ENCODE peak calls at places on chromosomes 1 and 21, in nine cellular contexts. One of them, this sample, is unnamed.

GRCh38 chr1:158969166-158969565 is 37.8 kb downstream of the PYHIN1 start:
- DNase-seq in non-pigmented ciliary epithelial cell: no peak
- DNase-seq in testis: no peak
- DNase-seq in left ventricle myocardium inferior: no peak
- DNase-seq in stimulated activated CD4-positive, alpha-beta T cell treated with anti-CD3 and anti-CD28 coated beads, Interleukin-1b, Interleukin-23, amount 100 ng/mL, for 24 hours: no peak
- DNase-seq in C1 segment of cervical spinal cord: no peak
- DNase-seq in fibroblast of lung: no peak
- DNase-seq in activated naive CD4-positive, alpha-beta T cell treated with Interleukin-2 at 50 U/mL for 16 hours: no peak
- DNase-seq in heart right ventricle: no peak
- DNase-seq in this sample: no peak

GRCh38 chr21:42463861-42464515 is 32.0 kb downstream of the RSPH1 start:
- DNase-seq in activated naive CD4-positive, alpha-beta T cell treated with Interleukin-2 at 50 U/mL for 16 hours: peak; percentile 69
- DNase-seq in C1 segment of cervical spinal cord: no peak
- DNase-seq in fibroblast of lung: peak; percentile 61
- DNase-seq in heart right ventricle: no peak
- DNase-seq in testis: peak; percentile 78
- DNase-seq in left ventricle myocardium inferior: no peak
- DNase-seq in non-pigmented ciliary epithelial cell: no peak
- DNase-seq in stimulated activated CD4-positive, alpha-beta T cell treated with anti-CD3 and anti-CD28 coated beads, Interleukin-1b, Interleukin-23, amount 100 ng/mL, for 24 hours: peak; percentile 33
- DNase-seq in this sample: no peak

GRCh38 chr1:231939118-231939517 is 312.5 kb downstream of the DISC1 start:
- DNase-seq in stimulated activated CD4-positive, alpha-beta T cell treated with anti-CD3 and anti-CD28 coated beads, Interleukin-1b, Interleukin-23, amount 100 ng/mL, for 24 hours: no peak
- DNase-seq in fibroblast of lung: no peak
- DNase-seq in activated naive CD4-positive, alpha-beta T cell treated with Interleukin-2 at 50 U/mL for 16 hours: no peak
- DNase-seq in C1 segment of cervical spinal cord: no peak
- DNase-seq in non-pigmented ciliary epithelial cell: no peak
- DNase-seq in heart right ventricle: no peak
- DNase-seq in testis: no peak
- DNase-seq in left ventricle myocardium inferior: no peak
- DNase-seq in this sample: no peak

GRCh38 chr1:193346085-193346484 is 159.7 kb upstream of the B3GALT2 start:
- DNase-seq in activated naive CD4-positive, alpha-beta T cell treated with Interleukin-2 at 50 U/mL for 16 hours: no peak
- DNase-seq in non-pigmented ciliary epithelial cell: no peak
- DNase-seq in C1 segment of cervical spinal cord: no peak
- DNase-seq in stimulated activated CD4-positive, alpha-beta T cell treated with anti-CD3 and anti-CD28 coated beads, Interleukin-1b, Interleukin-23, amount 100 ng/mL, for 24 hours: no peak
- DNase-seq in heart right ventricle: no peak
- DNase-seq in testis: no peak
- DNase-seq in left ventricle myocardium inferior: no peak
- DNase-seq in fibroblast of lung: no peak
- DNase-seq in this sample: no peak

GRCh38 chr1:116673935-116674630 is 6.5 kb upstream of the IGSF3 start:
- DNase-seq in heart right ventricle: no peak
- DNase-seq in left ventricle myocardium inferior: no peak
- DNase-seq in non-pigmented ciliary epithelial cell: no peak
- DNase-seq in testis: no peak
- DNase-seq in stimulated activated CD4-positive, alpha-beta T cell treated with anti-CD3 and anti-CD28 coated beads, Interleukin-1b, Interleukin-23, amount 100 ng/mL, for 24 hours: no peak
- DNase-seq in C1 segment of cervical spinal cord: no peak
- DNase-seq in fibroblast of lung: peak; percentile 47
- DNase-seq in activated naive CD4-positive, alpha-beta T cell treated with Interleukin-2 at 50 U/mL for 16 hours: no peak
- DNase-seq in this sample: no peak

GRCh38 chr21:27681841-27682240 is 715.0 kb upstream of the ADAMTS5 start:
- DNase-seq in heart right ventricle: no peak
- DNase-seq in activated naive CD4-positive, alpha-beta T cell treated with Interleukin-2 at 50 U/mL for 16 hours: no peak
- DNase-seq in testis: no peak
- DNase-seq in stimulated activated CD4-positive, alpha-beta T cell treated with anti-CD3 and anti-CD28 coated beads, Interleukin-1b, Interleukin-23, amount 100 ng/mL, for 24 hours: no peak
- DNase-seq in C1 segment of cervical spinal cord: no peak
- DNase-seq in left ventricle myocardium inferior: no peak
- DNase-seq in non-pigmented ciliary epithelial cell: no peak
- DNase-seq in fibroblast of lung: peak; percentile 18
- DNase-seq in this sample: no peak

GRCh38 chr1:191558389-191558788 is 599.9 kb upstream of the RGS18 start:
- DNase-seq in non-pigmented ciliary epithelial cell: no peak
- DNase-seq in testis: no peak
- DNase-seq in C1 segment of cervical spinal cord: no peak
- DNase-seq in fibroblast of lung: no peak
- DNase-seq in heart right ventricle: no peak
- DNase-seq in stimulated activated CD4-positive, alpha-beta T cell treated with anti-CD3 and anti-CD28 coated beads, Interleukin-1b, Interleukin-23, amount 100 ng/mL, for 24 hours: no peak
- DNase-seq in left ventricle myocardium inferior: no peak
- DNase-seq in activated naive CD4-positive, alpha-beta T cell treated with Interleukin-2 at 50 U/mL for 16 hours: no peak
- DNase-seq in this sample: no peak

GRCh38 chr1:44512313-44512885 is 107.3 kb downstream of the RNF220 start:
- DNase-seq in fibroblast of lung: no peak
- DNase-seq in left ventricle myocardium inferior: no peak
- DNase-seq in heart right ventricle: no peak
- DNase-seq in activated naive CD4-positive, alpha-beta T cell treated with Interleukin-2 at 50 U/mL for 16 hours: peak; percentile 4
- DNase-seq in testis: no peak
- DNase-seq in non-pigmented ciliary epithelial cell: no peak
- DNase-seq in C1 segment of cervical spinal cord: no peak
- DNase-seq in stimulated activated CD4-positive, alpha-beta T cell treated with anti-CD3 and anti-CD28 coated beads, Interleukin-1b, Interleukin-23, amount 100 ng/mL, for 24 hours: no peak
- DNase-seq in this sample: no peak

GRCh38 chr1:89609781-89610456 is 23.0 kb upstream of the LRRC8C start:
- DNase-seq in testis: no peak
- DNase-seq in C1 segment of cervical spinal cord: peak; percentile 37
- DNase-seq in fibroblast of lung: no peak
- DNase-seq in stimulated activated CD4-positive, alpha-beta T cell treated with anti-CD3 and anti-CD28 coated beads, Interleukin-1b, Interleukin-23, amount 100 ng/mL, for 24 hours: no peak
- DNase-seq in activated naive CD4-positive, alpha-beta T cell treated with Interleukin-2 at 50 U/mL for 16 hours: peak; percentile 32
- DNase-seq in non-pigmented ciliary epithelial cell: no peak
- DNase-seq in left ventricle myocardium inferior: peak; percentile 35
- DNase-seq in heart right ventricle: peak; percentile 25
- DNase-seq in this sample: no peak

GRCh38 chr1:11692899-11693590 is 1.5 kb downstream of the DRAXIN start:
- DNase-seq in left ventricle myocardium inferior: no peak
- DNase-seq in fibroblast of lung: peak; percentile 87
- DNase-seq in non-pigmented ciliary epithelial cell: peak; percentile 35
- DNase-seq in stimulated activated CD4-positive, alpha-beta T cell treated with anti-CD3 and anti-CD28 coated beads, Interleukin-1b, Interleukin-23, amount 100 ng/mL, for 24 hours: no peak
- DNase-seq in testis: no peak
- DNase-seq in C1 segment of cervical spinal cord: peak; percentile 59
- DNase-seq in activated naive CD4-positive, alpha-beta T cell treated with Interleukin-2 at 50 U/mL for 16 hours: peak; percentile 44
- DNase-seq in heart right ventricle: no peak
- DNase-seq in this sample: no peak

GRCh38 chr1:165632152-165632469 is 1.1 kb downstream of the MGST3 start:
- DNase-seq in testis: peak; percentile 35
- DNase-seq in stimulated activated CD4-positive, alpha-beta T cell treated with anti-CD3 and anti-CD28 coated beads, Interleukin-1b, Interleukin-23, amount 100 ng/mL, for 24 hours: no peak
- DNase-seq in activated naive CD4-positive, alpha-beta T cell treated with Interleukin-2 at 50 U/mL for 16 hours: no peak
- DNase-seq in left ventricle myocardium inferior: no peak
- DNase-seq in C1 segment of cervical spinal cord: no peak
- DNase-seq in fibroblast of lung: no peak
- DNase-seq in heart right ventricle: no peak
- DNase-seq in non-pigmented ciliary epithelial cell: no peak
- DNase-seq in this sample: no peak

GRCh38 chr1:117128323-117129079 is 7.0 kb upstream of the TRIM45 start:
- DNase-seq in heart right ventricle: no peak
- DNase-seq in activated naive CD4-positive, alpha-beta T cell treated with Interleukin-2 at 50 U/mL for 16 hours: no peak
- DNase-seq in left ventricle myocardium inferior: no peak
- DNase-seq in stimulated activated CD4-positive, alpha-beta T cell treated with anti-CD3 and anti-CD28 coated beads, Interleukin-1b, Interleukin-23, amount 100 ng/mL, for 24 hours: no peak
- DNase-seq in non-pigmented ciliary epithelial cell: no peak
- DNase-seq in C1 segment of cervical spinal cord: no peak
- DNase-seq in testis: no peak
- DNase-seq in fibroblast of lung: peak; percentile 45
- DNase-seq in this sample: no peak

GRCh38 chr1:77412069-77412793 is 130.4 kb downstream of the AK5 start:
- DNase-seq in fibroblast of lung: peak; percentile 55
- DNase-seq in activated naive CD4-positive, alpha-beta T cell treated with Interleukin-2 at 50 U/mL for 16 hours: no peak
- DNase-seq in heart right ventricle: no peak
- DNase-seq in C1 segment of cervical spinal cord: no peak
- DNase-seq in left ventricle myocardium inferior: no peak
- DNase-seq in testis: no peak
- DNase-seq in non-pigmented ciliary epithelial cell: no peak
- DNase-seq in stimulated activated CD4-positive, alpha-beta T cell treated with anti-CD3 and anti-CD28 coated beads, Interleukin-1b, Interleukin-23, amount 100 ng/mL, for 24 hours: no peak
- DNase-seq in this sample: no peak

GRCh38 chr1:218679391-218679790 is 334.3 kb downstream of the TGFB2 start:
- DNase-seq in left ventricle myocardium inferior: no peak
- DNase-seq in non-pigmented ciliary epithelial cell: no peak
- DNase-seq in testis: no peak
- DNase-seq in activated naive CD4-positive, alpha-beta T cell treated with Interleukin-2 at 50 U/mL for 16 hours: no peak
- DNase-seq in stimulated activated CD4-positive, alpha-beta T cell treated with anti-CD3 and anti-CD28 coated beads, Interleukin-1b, Interleukin-23, amount 100 ng/mL, for 24 hours: no peak
- DNase-seq in heart right ventricle: no peak
- DNase-seq in C1 segment of cervical spinal cord: no peak
- DNase-seq in fibroblast of lung: peak; percentile 60
- DNase-seq in this sample: no peak

GRCh38 chr1:21217812-21218596 is 41.3 kb upstream of the EIF4G3 start:
- DNase-seq in fibroblast of lung: no peak
- DNase-seq in testis: peak; percentile 76
- DNase-seq in stimulated activated CD4-positive, alpha-beta T cell treated with anti-CD3 and anti-CD28 coated beads, Interleukin-1b, Interleukin-23, amount 100 ng/mL, for 24 hours: no peak
- DNase-seq in left ventricle myocardium inferior: no peak
- DNase-seq in C1 segment of cervical spinal cord: no peak
- DNase-seq in heart right ventricle: peak; percentile 38
- DNase-seq in activated naive CD4-positive, alpha-beta T cell treated with Interleukin-2 at 50 U/mL for 16 hours: peak; percentile 35
- DNase-seq in non-pigmented ciliary epithelial cell: no peak
- DNase-seq in this sample: peak; percentile 78

GRCh38 chr21:44789880-44790279 is 11.7 kb downstream of the UBE2G2 start:
- DNase-seq in stimulated activated CD4-positive, alpha-beta T cell treated with anti-CD3 and anti-CD28 coated beads, Interleukin-1b, Interleukin-23, amount 100 ng/mL, for 24 hours: no peak
- DNase-seq in non-pigmented ciliary epithelial cell: no peak
- DNase-seq in heart right ventricle: no peak
- DNase-seq in C1 segment of cervical spinal cord: no peak
- DNase-seq in left ventricle myocardium inferior: no peak
- DNase-seq in activated naive CD4-positive, alpha-beta T cell treated with Interleukin-2 at 50 U/mL for 16 hours: no peak
- DNase-seq in testis: no peak
- DNase-seq in fibroblast of lung: peak; percentile 83
- DNase-seq in this sample: no peak